ENCODE peak calls at places on chromosomes 16 and 17, in seven cellular contexts. W, T, D, I, Y, E and P are unnamed samples.

GRCh38 chr16:89445166-89445565 is 45.2 kb downstream of the ANKRD11 start:
- DNase-seq in W (no peak), E (no peak), I (no peak), Y (no peak), T (no peak), D (no peak), P (no peak)

GRCh38 chr16:85431431-85432124 is 181.5 kb upstream of the GSE1 start:
- DNase-seq in Y (no peak), E (no peak), I (no peak), W (no peak), D (no peak), T (no peak), P (no peak)

GRCh38 chr16:10978124-10978523 is 33.8 kb downstream of the CLEC16A start:
- DNase-seq in T (no peak), I (no peak), E (no peak), W (no peak), D (no peak), Y (no peak), P (no peak)

GRCh38 chr16:12925026-12925425 is 23.6 kb downstream of the SHISA9 start:
- DNase-seq in D (no peak), I (no peak), T (no peak), W (no peak), E (no peak), Y (no peak), P (no peak)

GRCh38 chr16:20064520-20064919 is 9.2 kb downstream of the GPR139 start:
- DNase-seq in T (no peak), D (no peak), Y (no peak), I (no peak), W (no peak), E (no peak), P (no peak)

GRCh38 chr17:17635126-17635525 is 43.6 kb upstream of the PEMT start:
- DNase-seq in Y (no peak), E (no peak), W (no peak), T (no peak), D (no peak), I (no peak), P (no peak)

GRCh38 chr17:12643812-12644211 is 21.9 kb upstream of the MYOCD start:
- DNase-seq in D (no peak), E (no peak), T (no peak), W (no peak), Y (no peak), I (no peak), P (no peak)

GRCh38 chr17:59362811-59363205 is 31.4 kb downstream of the YPEL2 start:
- DNase-seq in E (no peak), T (no peak), D (no peak), Y (no peak), I (no peak), W (no peak), P (no peak)

GRCh38 chr17:31225831-31226230 is 71.2 kb downstream of the OMG start:
- DNase-seq in E (no peak), D (no peak), I (no peak), Y (no peak), T (no peak), W (no peak), P (no peak)

GRCh38 chr16:69772560-69773254 is 10.6 kb downstream of the WWP2 start:
- DNase-seq in I (no peak), D (no peak), T (no peak), W (no peak), Y (no peak), E (no peak), P (no peak)

GRCh38 chr17:32445976-32446375 is 1.7 kb downstream of the PSMD11 start:
- DNase-seq in E (no peak), T (no peak), W (no peak), Y (no peak), D (no peak), I (no peak), P (no peak)

GRCh38 chr17:50051082-50051576 is 4.8 kb upstream of the ITGA3 start:
- DNase-seq in Y (no peak), W (no peak), T (peak; percentile 67), D (no peak), E (no peak), I (no peak), P (peak; percentile 54)

GRCh38 chr16:19490619-19491018 is 31.3 kb downstream of the GDE1 start:
- DNase-seq in E (no peak), W (no peak), T (no peak), Y (no peak), D (no peak), I (no peak), P (no peak)

GRCh38 chr16:87538594-87538993 is 45.8 kb upstream of the ZCCHC14 start:
- DNase-seq in D (no peak), E (no peak), I (no peak), T (no peak), Y (no peak), W (no peak), P (no peak)

GRCh38 chr17:62823111-62823895 is 15.2 kb upstream of the MARCHF10 start:
- DNase-seq in D (no peak), W (no peak), Y (no peak), E (no peak), T (no peak), I (no peak), P (no peak)

GRCh38 chr16:74830646-74831045 is 56.0 kb upstream of the FA2H start:
- DNase-seq in I (no peak), T (no peak), D (no peak), E (no peak), Y (no peak), W (no peak), P (no peak)

GRCh38 chr17:74457146-74457819 is 9.2 kb upstream of the CD300A start:
- DNase-seq in E (peak; percentile 30), T (peak; percentile 80), D (peak; percentile 45), W (peak; percentile 81), I (peak; percentile 50), Y (peak; percentile 80), P (peak; percentile 69)

GRCh38 chr16:54930034-54930938 is at the start of gene IRX5:
- DNase-seq in D (peak; percentile 97), Y (peak; percentile 84), W (peak; percentile 91), I (peak; percentile 52), T (peak; percentile 81), E (peak; percentile 71), P (peak; percentile 97)

GRCh38 chr17:57861737-57862409 is 12.0 kb upstream of the MRPS23 start:
- DNase-seq in D (no peak), T (peak; percentile 38), W (peak; percentile 59), Y (peak; percentile 58), I (no peak), E (peak; percentile 41), P (no peak)

GRCh38 chr17:40284085-40284713 is 3.5 kb upstream of the CDC6 start:
- DNase-seq in Y (peak; percentile 91), E (no peak), D (no peak), I (peak; percentile 29), W (no peak), T (no peak), P (peak; percentile 65)

GRCh38 chr16:1048442-1049112 is 24.0 kb upstream of the SSTR5 start:
- DNase-seq in Y (peak; percentile 50), D (peak; percentile 42), W (peak; percentile 71), T (peak; percentile 67), I (peak; percentile 53), E (no peak), P (peak; percentile 96)

GRCh38 chr17:81513669-81514484 is 1.3 kb upstream of the ACTG1 start:
- DNase-seq in W (peak; percentile 72), D (peak; percentile 73), T (peak; percentile 84), E (no peak), Y (peak; percentile 68), I (no peak), P (peak; percentile 91)

GRCh38 chr16:55992551-55992950 is 117.4 kb upstream of the CES5A start:
- DNase-seq in D (no peak), T (no peak), Y (no peak), W (no peak), E (no peak), I (no peak), P (no peak)

GRCh38 chr17:49422714-49423113 is 8.0 kb upstream of the PHB1 start:
- DNase-seq in T (no peak), Y (no peak), E (no peak), D (no peak), W (no peak), I (no peak), P (no peak)

GRCh38 chr17:43723697-43724359 is 34.8 kb downstream of the SOST start:
- DNase-seq in E (no peak), T (peak; percentile 42), I (no peak), W (no peak), Y (no peak), D (no peak), P (peak; percentile 49)

GRCh38 chr17:73069846-73070245 is 22.6 kb downstream of the SLC39A11 start:
- DNase-seq in E (no peak), Y (no peak), W (no peak), I (no peak), D (no peak), T (no peak), P (no peak)

GRCh38 chr16:11665071-11665491 is 3.2 kb upstream of the SNN start:
- DNase-seq in I (no peak), W (no peak), E (no peak), D (no peak), T (no peak), Y (no peak), P (no peak)

GRCh38 chr16:86946396-86946795 is 368.0 kb downstream of the FOXL1 start:
- DNase-seq in E (no peak), T (peak; percentile 67), I (no peak), D (no peak), W (no peak), Y (no peak), P (peak; percentile 57)

GRCh38 chr17:49914096-49914490 is 54.9 kb upstream of the DLX4 start:
- DNase-seq in E (no peak), Y (no peak), T (peak; percentile 88), D (peak; percentile 33), W (peak; percentile 24), I (no peak), P (peak; percentile 97)

GRCh38 chr17:6536566-6537065 is 19.7 kb downstream of the PITPNM3 start:
- DNase-seq in T (no peak), I (no peak), E (no peak), Y (no peak), D (no peak), W (no peak), P (no peak)

GRCh38 chr17:57009737-57010445 is 32.0 kb downstream of the SCPEP1 start:
- DNase-seq in W (peak; percentile 23), I (peak; percentile 22), E (no peak), Y (peak; percentile 51), T (peak; percentile 59), D (peak; percentile 47), P (peak; percentile 61)

GRCh38 chr17:6374761-6375312 is 60.1 kb downstream of the AIPL1 start:
- DNase-seq in W (no peak), I (no peak), E (no peak), T (peak; percentile 44), D (no peak), Y (no peak), P (peak; percentile 42)

GRCh38 chr17:82816358-82816757 is 23.5 kb downstream of the ZNF750 start:
- DNase-seq in Y (no peak), T (no peak), E (no peak), W (no peak), D (no peak), I (no peak), P (no peak)

GRCh38 chr17:19338031-19338990 is 24.2 kb downstream of the B9D1 start:
- DNase-seq in D (no peak), I (no peak), W (peak; percentile 67), E (no peak), Y (peak; percentile 50), T (peak; percentile 86), P (peak; percentile 77)

GRCh38 chr17:57888311-57889216 is 38.7 kb upstream of the MRPS23 start:
- DNase-seq in I (no peak), Y (no peak), E (no peak), T (no peak), D (no peak), W (no peak), P (no peak)

GRCh38 chr17:869067-869466 is 86.9 kb downstream of the MRM3 start:
- DNase-seq in T (peak; percentile 71), W (peak; percentile 57), E (peak; percentile 47), D (no peak), I (no peak), Y (peak; percentile 46), P (no peak)